ENCODE peak calls at places on chromosomes 2 and 18, in five cellular contexts. C, S, P, V and A are unnamed samples.

GRCh38 chr2:235230809-235231601 is 262.8 kb upstream of the AGAP1 start:
- DNase-seq in P (no peak), S (no peak), C (no peak), V (no peak), A (no peak)

GRCh38 chr18:64936671-64937070 is 787.8 kb upstream of the LINC00305 start:
- DNase-seq in V (no peak), S (no peak), P (no peak), C (no peak), A (no peak)

GRCh38 chr2:117888897-117889296 is 74.4 kb downstream of the DDX18 start:
- DNase-seq in C (no peak), S (no peak), V (no peak), P (no peak), A (no peak)

GRCh38 chr2:66445781-66446177 is 10.9 kb downstream of the MEIS1 start:
- DNase-seq in P (no peak), S (no peak), V (no peak), C (no peak), A (no peak)

GRCh38 chr2:120650022-120650644 is 85.5 kb upstream of the GLI2 start:
- DNase-seq in V (no peak), P (no peak), C (no peak), S (no peak), A (no peak)

GRCh38 chr2:239475161-239476028 is 74.6 kb upstream of the HDAC4 start:
- DNase-seq in C (no peak), S (no peak), P (no peak), V (no peak), A (no peak)

GRCh38 chr2:141519906-141520305 is 610.9 kb downstream of the LRP1B start:
- DNase-seq in V (no peak), S (no peak), C (no peak), P (no peak), A (no peak)

GRCh38 chr2:149737882-149738281 is 150.3 kb upstream of the MMADHC start:
- DNase-seq in C (no peak), P (no peak), S (no peak), V (no peak), A (no peak)

GRCh38 chr2:172329404-172330059 is 97.9 kb upstream of the ITGA6 start:
- DNase-seq in C (no peak), P (no peak), S (no peak), V (no peak), A (no peak)

GRCh38 chr2:84441036-84441435 is 18.0 kb downstream of the SUCLG1 start:
- DNase-seq in S (no peak), P (no peak), V (no peak), C (no peak), A (no peak)

GRCh38 chr2:14533106-14533757 is 99.3 kb upstream of the LRATD1 start:
- DNase-seq in P (no peak), V (no peak), S (no peak), C (no peak), A (no peak)

GRCh38 chr2:199833525-199833924 is 17.5 kb downstream of the FTCDNL1 start:
- DNase-seq in P (no peak), S (no peak), C (no peak), V (no peak), A (no peak)

GRCh38 chr2:29783696-29784095 is 137.7 kb downstream of the ALK start:
- DNase-seq in V (no peak), C (no peak), S (no peak), P (no peak), A (no peak)

GRCh38 chr2:226136739-226137138 is 662.9 kb downstream of the IRS1 start:
- DNase-seq in P (no peak), S (no peak), C (no peak), V (no peak), A (no peak)

GRCh38 chr2:26567534-26567933 is 73.6 kb downstream of the CIB4 start:
- DNase-seq in V (no peak), S (no peak), P (no peak), C (no peak), A (no peak)

GRCh38 chr18:57980573-57981348 is 63.3 kb upstream of the NEDD4L start:
- DNase-seq in V (no peak), S (no peak), C (no peak), P (no peak), A (no peak)

GRCh38 chr2:9883897-9884296 is 40.6 kb downstream of the TAF1B start:
- DNase-seq in C (no peak), P (no peak), V (no peak), S (no peak), A (no peak)

GRCh38 chr2:101124684-101125366 is 26.4 kb downstream of the TBC1D8 start:
- DNase-seq in S (no peak), C (no peak), P (peak; percentile 96), V (no peak), A (no peak)

GRCh38 chr2:217959723-217960122 is 43.1 kb downstream of the TNS1 start:
- DNase-seq in C (no peak), V (no peak), S (no peak), P (no peak), A (no peak)

GRCh38 chr18:3186678-3187658 is 32.8 kb downstream of the MYOM1 start:
- DNase-seq in P (peak; percentile 59), S (peak; percentile 46), V (no peak), C (no peak), A (no peak)

GRCh38 chr18:55998071-55998522 is 410.1 kb upstream of the TCF4 start:
- DNase-seq in V (no peak), C (no peak), S (no peak), P (no peak), A (no peak)

GRCh38 chr2:8923173-8923572 is 80.3 kb downstream of the MBOAT2 start:
- DNase-seq in C (no peak), V (no peak), P (no peak), S (no peak), A (no peak)

DNA sequence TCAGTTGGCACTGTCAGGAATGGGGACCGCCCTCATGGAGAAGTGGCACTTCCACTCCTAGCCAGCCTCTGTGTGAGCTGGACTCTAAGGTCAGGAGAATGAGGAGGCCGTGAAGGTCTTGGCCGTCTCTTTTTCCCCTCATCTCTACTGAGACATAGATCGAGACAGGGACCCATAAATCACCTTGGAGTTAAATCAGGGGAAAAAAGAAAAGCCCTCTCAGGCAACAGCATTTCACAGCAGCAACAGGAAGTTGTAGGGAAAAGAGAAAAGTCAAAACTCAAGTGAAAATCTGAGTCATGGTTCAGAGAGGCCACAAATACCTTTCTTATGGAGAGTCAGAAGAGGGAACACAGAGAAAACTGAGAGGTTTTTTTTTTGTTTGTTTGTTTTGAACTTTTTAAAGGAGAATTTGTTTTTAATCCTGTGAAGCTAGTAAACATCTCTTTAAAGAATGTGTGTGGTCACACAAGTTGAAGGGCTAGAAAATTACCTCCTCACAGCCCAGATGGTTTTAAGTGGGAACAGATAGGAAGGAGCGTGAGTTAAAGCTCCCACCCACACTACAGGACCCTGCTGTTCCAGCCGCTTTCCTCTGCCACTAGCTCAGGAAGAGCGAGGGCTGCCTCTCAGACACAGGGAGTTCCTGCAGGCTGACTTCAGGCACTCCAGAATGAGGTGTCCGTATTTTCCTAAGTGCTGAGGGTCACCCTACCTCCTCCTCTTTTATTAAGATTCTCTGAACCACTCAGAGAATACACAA is 30.6 kb upstream of the CYP1B1 start:
- DNase-seq in V (no peak), P (no peak), S (no peak), C (no peak), A (no peak)
- TF ChIP-seq TAF1 in V (no peak), P (no peak), S (no peak), C (no peak), A (peak; percentile 16)

GRCh38 chr2:160670618-160671017 is 177.0 kb upstream of the RBMS1 start:
- DNase-seq in V (no peak), C (no peak), P (no peak), S (no peak), A (no peak)

GRCh38 chr2:160667811-160668210 is 174.2 kb upstream of the RBMS1 start:
- DNase-seq in C (no peak), V (no peak), P (no peak), S (no peak), A (no peak)

GRCh38 chr2:160666677-160667061 is 173.1 kb upstream of the RBMS1 start:
- DNase-seq in C (no peak), P (no peak), S (no peak), V (no peak), A (no peak)

GRCh38 chr2:160664603-160665145 is 171.1 kb upstream of the RBMS1 start:
- DNase-seq in P (no peak), C (no peak), V (no peak), S (no peak), A (no peak)

GRCh38 chr2:160666019-160666676 is 172.5 kb upstream of the RBMS1 start:
- DNase-seq in C (no peak), V (no peak), S (no peak), P (peak; percentile 46), A (no peak)
- TF ChIP-seq POLR2A in C (no peak), V (no peak), S (no peak), P (no peak), A (no peak)

GRCh38 chr2:46339200-46339599 is 42.0 kb downstream of the EPAS1 start:
- DNase-seq in C (no peak), P (no peak), S (no peak), V (no peak), A (no peak)
- TF ChIP-seq POLR2AphosphoS5 in C (no peak), P (no peak), S (no peak), V (no peak), A (no peak)

DNA sequence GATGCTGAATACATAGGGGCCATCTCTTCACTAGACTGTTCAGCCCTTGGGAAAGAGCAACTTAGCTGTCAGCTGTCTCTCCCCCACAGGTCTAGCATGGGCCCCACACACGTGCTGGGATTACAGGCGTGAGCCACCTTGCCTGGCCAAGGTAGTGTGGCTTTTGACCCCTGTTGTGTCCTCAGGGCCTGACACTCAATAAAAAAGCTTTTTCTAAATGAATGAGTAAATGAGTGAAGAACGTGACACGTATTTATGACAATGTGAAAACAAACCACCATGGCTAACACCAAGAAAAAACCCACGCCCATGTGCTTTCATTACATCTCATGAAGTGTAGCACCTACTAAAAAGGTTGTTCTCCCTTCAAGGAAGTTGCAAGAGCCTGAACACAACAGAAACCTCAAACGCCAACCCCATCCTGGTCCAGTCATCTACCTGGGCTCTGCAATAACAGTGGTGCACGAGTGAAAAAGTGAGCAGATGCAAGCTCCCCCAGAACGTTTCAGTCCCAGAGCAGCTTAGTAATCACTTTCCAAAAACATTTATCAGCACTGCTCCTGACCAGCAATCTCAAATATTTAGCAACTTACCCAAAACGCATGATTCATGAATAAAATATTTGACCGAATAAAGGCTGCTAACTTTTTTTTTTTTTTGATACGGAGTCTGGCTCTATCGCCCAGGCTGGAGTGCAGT is 3.4 kb downstream of the WDFY1 start:
- DNase-seq in S (no peak), P (no peak), C (no peak), V (no peak), A (no peak)
- TF ChIP-seq TAF1 in S (no peak), P (no peak), C (no peak), V (no peak), A (no peak)

DNA sequence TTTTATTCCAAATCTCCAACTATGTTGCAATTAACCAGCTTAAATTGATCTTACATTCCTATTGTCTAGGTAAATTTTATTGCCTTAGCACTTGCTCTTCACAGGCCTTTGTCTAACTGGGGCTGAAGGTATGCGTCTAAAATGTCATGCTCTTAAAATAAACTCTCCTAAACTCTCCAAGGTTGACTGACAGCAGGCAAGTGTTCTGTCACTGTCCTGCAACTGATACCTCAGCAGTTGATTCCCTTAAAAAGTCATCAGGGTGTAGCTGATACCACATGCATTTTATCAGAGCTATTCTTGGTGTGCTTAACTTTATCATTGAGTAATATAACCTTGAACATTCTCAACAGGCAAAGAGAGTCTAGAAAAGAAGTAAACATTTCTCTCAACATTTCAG is 680 bp downstream of the TTN start:
- DNase-seq in V (no peak), C (no peak), S (no peak), P (no peak), A (no peak)
- TF ChIP-seq POLR2A in V (no peak), C (no peak), S (no peak), P (no peak), A (no peak)